ENCODE peak calls at places on chromosome 14, in four cellular contexts. Y is uterus, L is fibroblast of mammary gland, I is left ventricle myocardium inferior. N is an unnamed sample.

GRCh38 chr14:55448146-55448614 is 7.8 kb upstream of the TBPL2 start:
- DNase-seq in Y (no peak), L (peak; percentile 98), I (no peak), N (peak; percentile 94)

GRCh38 chr14:52878469-52878868 is 72.4 kb downstream of the FERMT2 start:
- DNase-seq in L (no peak), Y (no peak), I (no peak), N (no peak)

GRCh38 chr14:50222061-50222613 is 9.2 kb downstream of the SOS2 start:
- DNase-seq in Y (no peak), L (peak; percentile 60), I (no peak), N (no peak)

GRCh38 chr14:85296466-85297210 is 233.3 kb upstream of the FLRT2 start:
- DNase-seq in L (peak; percentile 62), I (no peak), Y (no peak), N (peak; percentile 36)

GRCh38 chr14:36513012-36513420 is 7.0 kb downstream of the NKX2-1 start:
- DNase-seq in L (no peak), Y (no peak), I (no peak), N (no peak)

GRCh38 chr14:94480809-94481208 is 4.8 kb upstream of the SERPINA9 start:
- DNase-seq in L (peak; percentile 24), Y (no peak), I (no peak), N (peak; percentile 9)

GRCh38 chr14:101400815-101401214 is 160.5 kb upstream of the DIO3 start:
- DNase-seq in Y (no peak), I (no peak), L (peak; percentile 25), N (no peak)

GRCh38 chr14:72444701-72445100 is 449.2 kb downstream of the DPF3 start:
- DNase-seq in Y (no peak), I (no peak), L (peak; percentile 7), N (no peak)

GRCh38 chr14:85516239-85517112 is 13.5 kb upstream of the FLRT2 start:
- DNase-seq in I (no peak), L (peak; percentile 92), Y (no peak), N (peak; percentile 88)

GRCh38 chr14:51006781-51007211 is 62.5 kb upstream of the PYGL start:
- DNase-seq in I (no peak), L (peak; percentile 95), Y (peak; percentile 46), N (peak; percentile 68)

GRCh38 chr14:96136361-96136760 is 68.3 kb upstream of the BDKRB2 start:
- DNase-seq in L (peak; percentile 62), I (no peak), Y (no peak), N (peak; percentile 64)

GRCh38 chr14:56378474-56378873 is 201.1 kb upstream of the TMEM260 start:
- DNase-seq in L (peak; percentile 88), Y (no peak), I (no peak), N (peak; percentile 53)

GRCh38 chr14:33186656-33187055 is 248.0 kb downstream of the NPAS3 start:
- DNase-seq in I (no peak), L (peak; percentile 18), Y (no peak), N (no peak)

GRCh38 chr14:101980700-101981099 is 16.3 kb downstream of the DYNC1H1 start:
- DNase-seq in Y (peak; percentile 72), I (no peak), L (peak; percentile 99), N (peak; percentile 98)

GRCh38 chr14:73712540-73713141 is 1.5 kb downstream of the PNMA1 start:
- DNase-seq in L (no peak), Y (no peak), I (no peak), N (peak; percentile 22)

GRCh38 chr14:20262642-20263128 is 23.6 kb downstream of the OR11H4 start:
- DNase-seq in L (peak; percentile 90), Y (no peak), I (no peak), N (no peak)

GRCh38 chr14:102200690-102201368 is 61.1 kb downstream of the WDR20 start:
- DNase-seq in Y (no peak), I (no peak), L (no peak), N (no peak)

GRCh38 chr14:70857499-70857895 is 48.2 kb upstream of the MAP3K9 start:
- DNase-seq in L (peak; percentile 34), I (no peak), Y (no peak), N (peak; percentile 41)

GRCh38 chr14:55944757-55945156 is 173.5 kb upstream of the PELI2 start:
- DNase-seq in Y (no peak), I (no peak), L (no peak), N (no peak)

GRCh38 chr14:75077794-75078193 is 8.4 kb downstream of the ZC2HC1C start:
- DNase-seq in Y (no peak), I (no peak), L (no peak), N (no peak)

GRCh38 chr14:101761881-101762529 is 496 bp downstream of the PPP2R5C start:
- DNase-seq in L (no peak), I (peak; percentile 39), Y (peak; percentile 40), N (no peak)

GRCh38 chr14:81561084-81561775 is 27.6 kb upstream of the SEL1L start:
- DNase-seq in Y (no peak), L (no peak), I (no peak), N (no peak)

GRCh38 chr14:102020058-102020971 is 55.9 kb downstream of the DYNC1H1 start:
- DNase-seq in I (no peak), L (peak; percentile 91), Y (no peak), N (peak; percentile 88)

GRCh38 chr14:56414231-56414630 is 165.4 kb upstream of the TMEM260 start:
- DNase-seq in Y (no peak), I (no peak), L (peak; percentile 7), N (no peak)

GRCh38 chr14:20934148-20934762 is 21.0 kb upstream of the RNASE2 start:
- DNase-seq in I (peak; percentile 20), L (peak; percentile 28), Y (no peak), N (no peak)

GRCh38 chr14:29453045-29453444 is 474.6 kb downstream of the PRKD1 start:
- DNase-seq in Y (no peak), L (no peak), I (no peak), N (no peak)

GRCh38 chr14:31197671-31198070 is 9.9 kb downstream of the HECTD1 start:
- DNase-seq in L (no peak), Y (no peak), I (no peak), N (no peak)

GRCh38 chr14:54300881-54301280 is 95.9 kb upstream of the CDKN3 start:
- DNase-seq in Y (no peak), L (no peak), I (no peak), N (no peak)

GRCh38 chr14:72665259-72665658 is 228.6 kb downstream of the DPF3 start:
- DNase-seq in I (no peak), L (peak; percentile 99), Y (no peak), N (peak; percentile 97)

GRCh38 chr14:102225386-102225785 is 79.6 kb downstream of the MOK start:
- DNase-seq in I (no peak), Y (no peak), L (no peak), N (no peak)

GRCh38 chr14:101478096-101478495 is 83.2 kb upstream of the DIO3 start:
- DNase-seq in Y (peak; percentile 26), I (no peak), L (no peak), N (no peak)

DNA sequence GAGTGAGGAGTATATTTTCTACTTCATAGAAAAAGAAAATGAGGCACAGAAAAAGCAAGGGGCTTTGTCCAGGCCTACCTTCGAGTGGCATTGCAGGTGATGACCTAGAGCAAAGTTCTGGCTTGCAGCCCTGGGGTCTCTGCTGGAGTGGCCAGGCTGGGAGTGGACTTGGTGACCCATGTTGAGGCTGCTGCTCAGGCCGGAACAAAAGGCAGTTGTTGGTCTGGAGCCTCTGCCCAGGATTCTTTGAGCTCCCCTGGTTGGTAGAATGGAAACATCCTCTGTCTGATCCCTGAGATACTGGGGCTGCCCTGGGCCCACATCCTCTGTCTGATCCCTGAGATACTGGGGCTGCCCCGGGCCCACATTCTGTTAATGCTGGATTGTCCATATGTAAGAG is 86.1 kb downstream of the ADCK1 start:
- DNase-seq in L (no peak), Y (no peak), I (no peak), N (no peak)
- H3K4me3 ChIP-seq in L (no peak overlapping the region), Y (no peak overlapping the region), I (no peak overlapping the region), N (no peak overlapping the region)

GRCh38 chr14:65230287-65230728 is 128.0 kb upstream of the MAX start:
- DNase-seq in Y (no peak), L (peak; percentile 46), I (peak; percentile 57), N (no peak)
- H3K4me3 ChIP-seq in Y (peak overlapping the region; percentile 17), L (no peak overlapping the region), I (peak overlapping the region; percentile 60), N (no peak overlapping the region)

GRCh38 chr14:39176263-39177167 is 1.5 kb downstream of the PNN start:
- DNase-seq in L (no peak), Y (no peak), I (no peak), N (no peak)
- H3K4me3 ChIP-seq in L (peak overlapping the region; percentile 97), Y (peak overlapping the region; percentile 93), I (peak overlapping the region; percentile 97), N (peak overlapping the region; percentile 99)

GRCh38 chr14:103273145-103273846 is 60.7 kb upstream of the EIF5 start:
- DNase-seq in Y (no peak), I (no peak), L (no peak), N (no peak)
- H3K4me3 ChIP-seq in Y (peak overlapping the region; percentile 25), I (peak overlapping the region; percentile 64), L (no peak overlapping the region), N (no peak overlapping the region)

GRCh38 chr14:22065372-22065771 is 391.8 kb upstream of the OR4E1 start:
- DNase-seq in I (no peak), L (no peak), Y (no peak), N (no peak)

GRCh38 chr14:22070119-22070982 is 396.7 kb upstream of the OR4E1 start:
- DNase-seq in L (peak; percentile 8), Y (no peak), I (peak; percentile 46), N (no peak)

DNA sequence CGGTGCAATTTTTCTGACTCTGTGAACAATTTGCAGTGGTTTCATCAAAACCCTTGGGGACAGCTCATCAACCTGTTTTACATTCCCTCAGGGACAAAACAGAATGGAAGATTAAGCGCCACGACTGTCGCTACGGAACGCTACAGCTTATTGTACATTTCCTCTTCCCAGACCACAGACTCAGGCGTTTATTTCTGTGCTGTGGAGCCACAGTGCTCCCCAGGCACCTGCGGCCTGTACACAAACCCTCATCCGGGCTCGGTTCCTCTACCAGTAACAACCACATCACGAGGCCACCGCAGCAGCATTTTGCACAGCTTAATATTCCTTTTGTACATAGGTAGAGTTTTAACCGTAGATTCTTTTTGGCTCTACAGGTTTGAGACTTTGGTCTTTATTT is 397.4 kb upstream of the OR4E1 start:
- DNase-seq in Y (no peak), L (no peak), I (no peak), N (no peak)
- H3K4me3 ChIP-seq in Y (no peak overlapping the region), L (no peak overlapping the region), I (peak overlapping the region; percentile 37), N (no peak overlapping the region)

DNA sequence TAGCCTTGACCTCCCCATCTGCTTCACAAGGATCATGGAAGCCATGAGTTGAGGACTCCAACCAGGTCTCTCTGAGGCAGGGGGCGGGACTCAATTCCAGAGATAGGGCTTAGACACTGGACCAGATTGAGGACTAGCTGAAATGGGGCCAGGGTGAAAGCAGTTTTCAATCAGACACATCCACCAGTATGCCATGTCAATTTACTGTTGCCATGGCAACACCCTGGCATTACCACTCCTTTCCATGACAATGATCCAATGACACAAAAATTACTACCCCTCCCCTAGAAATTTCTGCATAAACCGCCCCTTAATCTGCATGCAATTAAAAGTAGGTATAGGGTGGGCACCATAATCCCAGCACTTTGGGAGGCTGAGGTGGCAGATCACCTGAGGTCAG is 18.6 kb upstream of the DCAF5 start:
- DNase-seq in Y (no peak), L (no peak), I (no peak), N (no peak)
- H3K4me3 ChIP-seq in Y (no peak overlapping the region), L (no peak overlapping the region), I (no peak overlapping the region), N (no peak overlapping the region)

GRCh38 chr14:104800600-104801283 is at the start of gene ZBTB42:
- DNase-seq in L (no peak), I (peak; percentile 69), Y (peak; percentile 66), N (peak; percentile 50)
- H3K4me3 ChIP-seq in L (peak within 1 kb of the TSS; percentile 45), I (peak within 1 kb of the TSS; percentile 91), Y (peak within 1 kb of the TSS; percentile 54), N (peak within 1 kb of the TSS; percentile 42)

GRCh38 chr14:91282954-91283645 is 38.6 kb upstream of the GPR68 start:
- DNase-seq in Y (no peak), I (no peak), L (no peak), N (no peak)
- H3K4me3 ChIP-seq in Y (no peak overlapping the region), I (no peak overlapping the region), L (no peak overlapping the region), N (no peak overlapping the region)